ENCODE peak calls at places on chromosomes 6 and 20, in seven cellular contexts. One of them, this sample, is unnamed.
A peak's percentile ranks its signal among the peaks of the same experiment; 100 is the strongest.

GRCh38 chr20:1305682-1306081 is 23.3 kb downstream of the SDCBP2 start:
- DNase-seq in PC-3: no peak
- DNase-seq in left ventricle myocardium inferior: no peak
- DNase-seq in progenitor cell of endocrine pancreas: no peak
- DNase-seq in cardiac fibroblast: no peak
- DNase-seq in psoas muscle: no peak
- DNase-seq in AG04450: no peak
- DNase-seq in this sample: no peak

GRCh38 chr6:5681480-5681879 is 325.2 kb downstream of the NRN1 start:
- DNase-seq in cardiac fibroblast: no peak
- DNase-seq in left ventricle myocardium inferior: no peak
- DNase-seq in AG04450: no peak
- DNase-seq in progenitor cell of endocrine pancreas: no peak
- DNase-seq in PC-3: no peak
- DNase-seq in psoas muscle: no peak
- DNase-seq in this sample: no peak

GRCh38 chr6:3165631-3166534 is 8.5 kb upstream of the TUBB2A start:
- DNase-seq in AG04450: no peak
- DNase-seq in progenitor cell of endocrine pancreas: no peak
- DNase-seq in cardiac fibroblast: peak; percentile 57
- DNase-seq in PC-3: peak; percentile 35
- DNase-seq in psoas muscle: no peak
- DNase-seq in left ventricle myocardium inferior: no peak
- DNase-seq in this sample: peak; percentile 17

GRCh38 chr6:154448448-154449096 is 61.9 kb downstream of the CNKSR3 start:
- DNase-seq in progenitor cell of endocrine pancreas: no peak
- DNase-seq in left ventricle myocardium inferior: no peak
- DNase-seq in PC-3: no peak
- DNase-seq in psoas muscle: no peak
- DNase-seq in cardiac fibroblast: peak; percentile 81
- DNase-seq in AG04450: peak; percentile 86
- DNase-seq in this sample: no peak

GRCh38 chr6:82954351-82954750 is 111.3 kb downstream of the UBE3D start:
- DNase-seq in PC-3: peak; percentile 3
- DNase-seq in left ventricle myocardium inferior: no peak
- DNase-seq in AG04450: no peak
- DNase-seq in progenitor cell of endocrine pancreas: no peak
- DNase-seq in psoas muscle: no peak
- DNase-seq in cardiac fibroblast: no peak
- DNase-seq in this sample: no peak

GRCh38 chr6:166999845-167000253 is 652 bp downstream of the CEP43 start:
- DNase-seq in left ventricle myocardium inferior: no peak
- DNase-seq in progenitor cell of endocrine pancreas: no peak
- DNase-seq in PC-3: no peak
- DNase-seq in psoas muscle: no peak
- DNase-seq in AG04450: no peak
- DNase-seq in cardiac fibroblast: peak; percentile 24
- DNase-seq in this sample: peak; percentile 6

GRCh38 chr6:157273756-157274088 is 49.6 kb downstream of the TMEM242 start:
- DNase-seq in PC-3: no peak
- DNase-seq in progenitor cell of endocrine pancreas: no peak
- DNase-seq in cardiac fibroblast: no peak
- DNase-seq in left ventricle myocardium inferior: peak; percentile 39
- DNase-seq in AG04450: no peak
- DNase-seq in psoas muscle: no peak
- DNase-seq in this sample: no peak

GRCh38 chr6:53735896-53736295 is 58.9 kb upstream of the LRRC1 start:
- DNase-seq in left ventricle myocardium inferior: no peak
- DNase-seq in cardiac fibroblast: no peak
- DNase-seq in AG04450: no peak
- DNase-seq in PC-3: no peak
- DNase-seq in psoas muscle: no peak
- DNase-seq in progenitor cell of endocrine pancreas: no peak
- DNase-seq in this sample: no peak

GRCh38 chr20:58048096-58048702 is 180.3 kb downstream of the ANKRD60 start:
- DNase-seq in AG04450: no peak
- DNase-seq in progenitor cell of endocrine pancreas: peak; percentile 32
- DNase-seq in left ventricle myocardium inferior: no peak
- DNase-seq in cardiac fibroblast: peak; percentile 45
- DNase-seq in psoas muscle: no peak
- DNase-seq in PC-3: peak; percentile 75
- DNase-seq in this sample: peak; percentile 61

GRCh38 chr20:5127204-5127858 is 523 bp downstream of the CDS2 start:
- DNase-seq in psoas muscle: peak; percentile 27
- DNase-seq in AG04450: no peak
- DNase-seq in cardiac fibroblast: peak; percentile 38
- DNase-seq in progenitor cell of endocrine pancreas: no peak
- DNase-seq in left ventricle myocardium inferior: peak; percentile 40
- DNase-seq in PC-3: peak; percentile 54
- DNase-seq in this sample: peak; percentile 40

GRCh38 chr6:161101517-161101916 is 109.9 kb downstream of the MAP3K4 start:
- DNase-seq in AG04450: no peak
- DNase-seq in PC-3: no peak
- DNase-seq in progenitor cell of endocrine pancreas: no peak
- DNase-seq in cardiac fibroblast: no peak
- DNase-seq in left ventricle myocardium inferior: no peak
- DNase-seq in psoas muscle: no peak
- DNase-seq in this sample: no peak

GRCh38 chr20:17873410-17874270 is 95.0 kb downstream of the SNX5 start:
- DNase-seq in left ventricle myocardium inferior: peak; percentile 86
- DNase-seq in AG04450: peak; percentile 96
- DNase-seq in progenitor cell of endocrine pancreas: no peak
- DNase-seq in PC-3: peak; percentile 65
- DNase-seq in cardiac fibroblast: peak; percentile 98
- DNase-seq in psoas muscle: peak; percentile 89
- DNase-seq in this sample: peak; percentile 91

GRCh38 chr6:79233611-79234149 is 802 bp downstream of the HMGN3 start:
- DNase-seq in left ventricle myocardium inferior: peak; percentile 90
- DNase-seq in cardiac fibroblast: peak; percentile 93
- DNase-seq in progenitor cell of endocrine pancreas: peak; percentile 58
- DNase-seq in AG04450: peak; percentile 53
- DNase-seq in psoas muscle: peak; percentile 92
- DNase-seq in PC-3: peak; percentile 74
- DNase-seq in this sample: peak; percentile 90

GRCh38 chr6:81568973-81569372 is 183.5 kb downstream of the TENT5A start:
- DNase-seq in cardiac fibroblast: no peak
- DNase-seq in PC-3: no peak
- DNase-seq in left ventricle myocardium inferior: no peak
- DNase-seq in progenitor cell of endocrine pancreas: no peak
- DNase-seq in AG04450: no peak
- DNase-seq in psoas muscle: no peak
- DNase-seq in this sample: no peak

GRCh38 chr20:62937353-62938104 is 418 bp upstream of the GID8 start:
- DNase-seq in AG04450: peak; percentile 90
- DNase-seq in cardiac fibroblast: peak; percentile 98
- DNase-seq in PC-3: peak; percentile 97
- DNase-seq in progenitor cell of endocrine pancreas: peak; percentile 94
- DNase-seq in psoas muscle: peak; percentile 97
- DNase-seq in left ventricle myocardium inferior: peak; percentile 98
- DNase-seq in this sample: peak; percentile 94

GRCh38 chr6:105482227-105482839 is 79.5 kb upstream of the PREP start:
- DNase-seq in left ventricle myocardium inferior: peak; percentile 68
- DNase-seq in psoas muscle: peak; percentile 21
- DNase-seq in AG04450: no peak
- DNase-seq in cardiac fibroblast: peak; percentile 78
- DNase-seq in progenitor cell of endocrine pancreas: no peak
- DNase-seq in PC-3: no peak
- DNase-seq in this sample: no peak

GRCh38 chr6:128067446-128068109 is 166.7 kb upstream of the THEMIS start:
- DNase-seq in AG04450: no peak
- DNase-seq in left ventricle myocardium inferior: no peak
- DNase-seq in psoas muscle: no peak
- DNase-seq in PC-3: no peak
- DNase-seq in cardiac fibroblast: no peak
- DNase-seq in progenitor cell of endocrine pancreas: no peak
- DNase-seq in this sample: no peak

GRCh38 chr6:150409576-150410066 is 40.8 kb downstream of the IYD start:
- DNase-seq in PC-3: peak; percentile 55
- DNase-seq in AG04450: no peak
- DNase-seq in left ventricle myocardium inferior: peak; percentile 48
- DNase-seq in progenitor cell of endocrine pancreas: no peak
- DNase-seq in cardiac fibroblast: no peak
- DNase-seq in psoas muscle: peak; percentile 46
- DNase-seq in this sample: peak; percentile 24

GRCh38 chr20:4820833-4821518 is 99.3 kb downstream of the PRND start:
- DNase-seq in cardiac fibroblast: peak; percentile 72
- DNase-seq in AG04450: peak; percentile 60
- DNase-seq in progenitor cell of endocrine pancreas: no peak
- DNase-seq in PC-3: peak; percentile 81
- DNase-seq in left ventricle myocardium inferior: no peak
- DNase-seq in psoas muscle: no peak
- DNase-seq in this sample: peak; percentile 21

GRCh38 chr6:24994812-24995211 is 59.1 kb upstream of the RIPOR2 start:
- DNase-seq in left ventricle myocardium inferior: no peak
- DNase-seq in PC-3: no peak
- DNase-seq in AG04450: no peak
- DNase-seq in progenitor cell of endocrine pancreas: no peak
- DNase-seq in psoas muscle: no peak
- DNase-seq in cardiac fibroblast: no peak
- DNase-seq in this sample: no peak
- TF ChIP-seq CTCF in left ventricle myocardium inferior: no peak
- TF ChIP-seq CTCF in PC-3: no peak
- TF ChIP-seq CTCF in AG04450: peak; percentile 25
- TF ChIP-seq CTCF in progenitor cell of endocrine pancreas: no peak
- TF ChIP-seq CTCF in psoas muscle: no peak
- TF ChIP-seq CTCF in cardiac fibroblast: no peak
- TF ChIP-seq CTCF in this sample: no peak

DNA sequence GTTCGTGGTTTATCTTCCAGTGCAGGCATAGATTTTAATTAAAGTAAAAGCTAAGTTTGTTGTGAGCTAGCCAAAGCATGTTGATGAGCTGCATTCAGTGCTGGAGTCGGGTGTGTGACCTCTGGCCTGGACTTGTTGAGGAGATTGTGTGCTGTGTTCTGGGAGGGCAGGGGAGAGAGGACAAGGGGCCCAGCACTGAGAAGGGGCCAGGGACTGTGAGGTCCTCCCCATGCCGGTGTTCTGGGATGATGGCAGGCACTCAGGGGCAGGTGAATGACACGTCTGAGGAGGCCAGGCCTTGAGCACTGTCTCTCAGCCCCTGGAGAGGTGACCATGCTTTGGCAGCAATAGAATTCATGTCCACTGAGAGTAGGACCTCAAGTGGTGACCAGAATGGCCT is 97.9 kb downstream of the FOXF2 start:
- DNase-seq in left ventricle myocardium inferior: no peak
- DNase-seq in PC-3: no peak
- DNase-seq in cardiac fibroblast: no peak
- DNase-seq in AG04450: no peak
- DNase-seq in progenitor cell of endocrine pancreas: no peak
- DNase-seq in psoas muscle: no peak
- DNase-seq in this sample: no peak
- TF ChIP-seq CTCF in left ventricle myocardium inferior: no peak
- TF ChIP-seq CTCF in PC-3: no peak
- TF ChIP-seq CTCF in cardiac fibroblast: no peak
- TF ChIP-seq CTCF in AG04450: no peak
- TF ChIP-seq CTCF in progenitor cell of endocrine pancreas: no peak
- TF ChIP-seq CTCF in psoas muscle: no peak
- TF ChIP-seq CTCF in this sample: no peak

GRCh38 chr20:33217052-33217451 is at the start of gene BPIFA3:
- DNase-seq in left ventricle myocardium inferior: no peak
- DNase-seq in AG04450: no peak
- DNase-seq in PC-3: no peak
- DNase-seq in progenitor cell of endocrine pancreas: no peak
- DNase-seq in cardiac fibroblast: no peak
- DNase-seq in psoas muscle: no peak
- DNase-seq in this sample: no peak

GRCh38 chr20:33210371-33210770 is 6.8 kb upstream of the BPIFA3 start:
- DNase-seq in psoas muscle: no peak
- DNase-seq in PC-3: no peak
- DNase-seq in AG04450: no peak
- DNase-seq in progenitor cell of endocrine pancreas: no peak
- DNase-seq in left ventricle myocardium inferior: no peak
- DNase-seq in cardiac fibroblast: no peak
- DNase-seq in this sample: no peak

GRCh38 chr20:33209789-33210188 is 7.4 kb upstream of the BPIFA3 start:
- DNase-seq in cardiac fibroblast: peak; percentile 63
- DNase-seq in left ventricle myocardium inferior: peak; percentile 47
- DNase-seq in progenitor cell of endocrine pancreas: peak; percentile 95
- DNase-seq in psoas muscle: peak; percentile 38
- DNase-seq in PC-3: peak; percentile 72
- DNase-seq in AG04450: peak; percentile 20
- DNase-seq in this sample: peak; percentile 80

DNA sequence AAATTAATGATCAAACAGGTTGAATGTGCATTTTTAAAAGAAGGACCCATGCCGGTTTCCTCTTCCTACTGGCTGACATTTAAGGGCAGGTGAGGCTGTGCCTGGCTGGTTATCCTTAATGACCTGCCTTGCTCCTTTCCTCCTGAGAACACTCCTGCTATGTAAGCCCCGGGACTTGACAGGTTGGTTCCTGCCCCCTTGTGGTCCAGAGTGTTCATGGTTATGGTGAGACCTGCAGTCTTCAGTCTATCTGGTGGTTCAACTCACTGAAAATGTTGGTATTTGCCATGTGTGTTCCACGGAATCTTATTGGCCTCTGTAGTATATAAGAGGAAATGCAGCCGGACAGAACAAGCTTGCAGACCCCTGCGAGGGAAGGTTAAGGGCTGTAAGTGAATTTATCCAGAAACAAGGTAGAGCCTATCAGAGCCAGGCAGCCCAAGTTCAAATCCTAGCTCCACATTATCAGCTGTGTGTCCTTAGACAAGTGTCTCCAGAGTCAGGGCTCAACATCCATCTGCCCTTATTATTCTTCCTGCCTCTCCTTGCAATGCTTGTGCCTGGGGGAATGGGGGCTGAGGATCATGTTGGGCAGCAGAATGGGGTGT is 5.2 kb upstream of the BPIFA3 start:
- DNase-seq in cardiac fibroblast: peak; percentile 49
- DNase-seq in left ventricle myocardium inferior: no peak
- DNase-seq in PC-3: peak; percentile 69
- DNase-seq in AG04450: no peak
- DNase-seq in progenitor cell of endocrine pancreas: peak; percentile 58
- DNase-seq in psoas muscle: no peak
- DNase-seq in this sample: peak; percentile 61
- TF ChIP-seq CTCF in cardiac fibroblast: peak; percentile 47
- TF ChIP-seq CTCF in left ventricle myocardium inferior: peak; percentile 38
- TF ChIP-seq CTCF in PC-3: peak; percentile 78
- TF ChIP-seq CTCF in AG04450: peak; percentile 43
- TF ChIP-seq CTCF in progenitor cell of endocrine pancreas: peak; percentile 81
- TF ChIP-seq CTCF in psoas muscle: no peak
- TF ChIP-seq CTCF in this sample: peak; percentile 20

GRCh38 chr6:75693534-75693933 is 55.5 kb upstream of the MYO6 start:
- DNase-seq in psoas muscle: no peak
- DNase-seq in PC-3: peak; percentile 8
- DNase-seq in left ventricle myocardium inferior: no peak
- DNase-seq in AG04450: peak; percentile 1
- DNase-seq in cardiac fibroblast: peak; percentile 64
- DNase-seq in progenitor cell of endocrine pancreas: no peak
- DNase-seq in this sample: peak; percentile 17
- TF ChIP-seq CTCF in psoas muscle: no peak
- TF ChIP-seq CTCF in PC-3: peak; percentile 43
- TF ChIP-seq CTCF in left ventricle myocardium inferior: no peak
- TF ChIP-seq CTCF in AG04450: peak; percentile 32
- TF ChIP-seq CTCF in cardiac fibroblast: no peak
- TF ChIP-seq CTCF in progenitor cell of endocrine pancreas: peak; percentile 20
- TF ChIP-seq CTCF in this sample: no peak

GRCh38 chr6:39451831-39452230 is 129.3 kb upstream of the KCNK16 start:
- DNase-seq in AG04450: no peak
- DNase-seq in progenitor cell of endocrine pancreas: no peak
- DNase-seq in cardiac fibroblast: no peak
- DNase-seq in psoas muscle: no peak
- DNase-seq in PC-3: peak; percentile 6
- DNase-seq in left ventricle myocardium inferior: no peak
- DNase-seq in this sample: peak; percentile 45
- TF ChIP-seq CTCF in AG04450: peak; percentile 11
- TF ChIP-seq CTCF in progenitor cell of endocrine pancreas: peak; percentile 22
- TF ChIP-seq CTCF in cardiac fibroblast: peak; percentile 49
- TF ChIP-seq CTCF in psoas muscle: peak; percentile 20
- TF ChIP-seq CTCF in PC-3: peak; percentile 49
- TF ChIP-seq CTCF in left ventricle myocardium inferior: peak; percentile 31
- TF ChIP-seq CTCF in this sample: peak; percentile 34

GRCh38 chr20:23361651-23362391 is at the start of gene GZF1:
- DNase-seq in PC-3: peak; percentile 99
- DNase-seq in AG04450: peak; percentile 97
- DNase-seq in psoas muscle: peak; percentile 98
- DNase-seq in left ventricle myocardium inferior: peak; percentile 98
- DNase-seq in progenitor cell of endocrine pancreas: peak; percentile 99
- DNase-seq in cardiac fibroblast: peak; percentile 99
- DNase-seq in this sample: peak; percentile 96
- TF ChIP-seq CTCF in PC-3: no peak
- TF ChIP-seq CTCF in AG04450: no peak
- TF ChIP-seq CTCF in psoas muscle: no peak
- TF ChIP-seq CTCF in left ventricle myocardium inferior: peak; percentile 27
- TF ChIP-seq CTCF in progenitor cell of endocrine pancreas: no peak
- TF ChIP-seq CTCF in cardiac fibroblast: peak; percentile 1
- TF ChIP-seq CTCF in this sample: no peak